ENCODE peak calls at places on chromosomes 5 and 9, in eight cellular contexts. C is heart right ventricle, A is prostate gland, I is PC-3, D is OCI-LY7, H is HepG2, L is esophagus squamous epithelium, B is ovary. R is an unnamed sample. For H3K9me3, the result is how much of the 10 kb centered on the place peaks cover.

GRCh38 chr9:79224672-79225433 is 346.9 kb upstream of the TLE4 start:
- DNase-seq in C (no peak), I (peak), D (no peak), A (no peak), B (no peak), L (no peak), H (no peak), R (no peak)

GRCh38 chr5:106047341-106047740 is 1623.4 kb downstream of the EFNA5 start:
- DNase-seq in I (peak), C (no peak), B (no peak), A (no peak), H (no peak), L (no peak), D (no peak), R (no peak)

GRCh38 chr9:18829858-18830257 is 203.2 kb downstream of the SAXO1 start:
- DNase-seq in C (no peak), B (no peak), L (no peak), H (no peak), I (no peak), D (no peak), A (no peak), R (no peak)

GRCh38 chr9:98627291-98627690 is 81.4 kb downstream of the GABBR2 start:
- DNase-seq in I (no peak), L (no peak), A (no peak), C (no peak), D (no peak), B (no peak), H (no peak), R (no peak)

GRCh38 chr5:118233601-118234000 is 754.7 kb downstream of the DTWD2 start:
- DNase-seq in L (no peak), C (no peak), I (no peak), H (no peak), B (no peak), D (no peak), A (no peak), R (no peak)

GRCh38 chr9:7533376-7534090 is 266.0 kb downstream of the DMAC1 start:
- DNase-seq in H (no peak), D (no peak), B (no peak), I (no peak), A (no peak), L (no peak), C (no peak), R (no peak)

GRCh38 chr9:86732514-86732913 is 214.8 kb downstream of the GAS1 start:
- DNase-seq in D (no peak), H (no peak), L (no peak), A (no peak), I (peak), C (no peak), B (no peak), R (no peak)

GRCh38 chr5:171891150-171891549 is 105.5 kb downstream of the SMIM23 start:
- DNase-seq in I (no peak), H (no peak), D (no peak), C (no peak), A (no peak), L (no peak), B (no peak), R (no peak)

GRCh38 chr9:89676281-89676680 is 71.5 kb downstream of the GADD45G start:
- DNase-seq in H (no peak), D (no peak), A (peak), B (no peak), I (no peak), L (no peak), C (peak), R (peak)

GRCh38 chr5:127290019-127290945 is at the start of gene MEGF10:
- DNase-seq in B (no peak), C (peak), H (peak), I (peak), L (no peak), D (no peak), A (peak), R (peak)

GRCh38 chr5:53381-54174 is 38.4 kb upstream of the PLEKHG4B start:
- DNase-seq in C (no peak), H (no peak), D (no peak), A (peak), L (no peak), B (peak), I (peak), R (peak)

GRCh38 chr5:76604838-76605237 is 18.4 kb downstream of the F2RL2 start:
- DNase-seq in B (no peak), L (no peak), C (no peak), I (peak), A (no peak), D (no peak), H (peak), R (no peak)

GRCh38 chr9:16867571-16868311 is 2.7 kb downstream of the BNC2 start:
- DNase-seq in C (no peak), A (peak), I (peak), H (peak), B (peak), D (no peak), L (no peak), R (no peak)

GRCh38 chr5:36521838-36522745 is 84.3 kb upstream of the SLC1A3 start:
- DNase-seq in H (no peak), A (no peak), D (no peak), I (no peak), B (peak), L (no peak), C (peak), R (no peak)

GRCh38 chr9:78021692-78022091 is 9.9 kb downstream of the GNAQ start:
- DNase-seq in A (peak), L (no peak), D (no peak), B (no peak), C (no peak), H (no peak), I (no peak), R (no peak)

GRCh38 chr5:81359108-81359507 is 34.8 kb downstream of the ACOT12 start:
- DNase-seq in D (no peak), C (no peak), I (no peak), B (no peak), L (no peak), H (no peak), A (no peak), R (no peak)

GRCh38 chr5:160930361-160930760 is 78.3 kb upstream of the ATP10B start:
- DNase-seq in L (no peak), H (no peak), I (no peak), C (no peak), A (no peak), B (no peak), D (no peak), R (no peak)

GRCh38 chr5:175107865-175108264 is 336.1 kb downstream of the DRD1 start:
- DNase-seq in A (peak), B (no peak), D (no peak), H (no peak), L (no peak), C (no peak), I (no peak), R (no peak)

GRCh38 chr9:96781552-96781951 is 3.7 kb upstream of the ZNF510 start:
- DNase-seq in B (no peak), L (no peak), H (no peak), I (no peak), D (no peak), C (no peak), A (no peak), R (no peak)

GRCh38 chr5:168770036-168770498 is 190.9 kb upstream of the PANK3 start:
- DNase-seq in B (no peak), D (no peak), I (no peak), C (no peak), L (no peak), H (no peak), A (no peak), R (no peak)

GRCh38 chr5:58804331-58804730 is 221.5 kb downstream of the RAB3C start:
- DNase-seq in L (no peak), I (no peak), H (no peak), B (no peak), D (no peak), A (no peak), C (no peak), R (no peak)

GRCh38 chr5:93452255-93452654 is 128.8 kb downstream of the NR2F1-AS1 start:
- DNase-seq in A (no peak), H (no peak), B (no peak), L (no peak), D (no peak), C (no peak), I (no peak), R (no peak)

GRCh38 chr9:106526805-106527204 is 336.2 kb upstream of the ZNF462 start:
- DNase-seq in A (no peak), H (no peak), B (no peak), D (no peak), C (no peak), I (no peak), L (no peak), R (no peak)

GRCh38 chr9:137583957-137584356 is 5.2 kb upstream of the DPH7 start:
- DNase-seq in D (no peak), I (no peak), H (no peak), B (no peak), C (no peak), A (no peak), L (no peak), R (no peak)

GRCh38 chr9:125513634-125514413 is 193.2 kb downstream of the MAPKAP1 start:
- DNase-seq in B (peak), H (peak), I (peak), D (no peak), C (peak), L (no peak), A (peak), R (peak)

GRCh38 chr5:180130876-180131740 is 59.5 kb upstream of the RNF130 start:
- DNase-seq in D (no peak), H (no peak), L (no peak), A (no peak), B (no peak), I (no peak), C (no peak), R (peak)

GRCh38 chr5:96236051-96236450 is 197.0 kb downstream of the PCSK1 start:
- DNase-seq in A (no peak), B (no peak), C (no peak), L (no peak), H (no peak), D (no peak), I (no peak), R (no peak)

GRCh38 chr5:103510851-103511553 is 51.6 kb downstream of the NUDT12 start:
- DNase-seq in A (no peak), B (no peak), I (peak), D (no peak), C (no peak), L (no peak), H (peak), R (no peak)

GRCh38 chr5:94017579-94017978 is 276.2 kb upstream of the POU5F2 start:
- DNase-seq in A (no peak), B (no peak), C (no peak), H (no peak), D (no peak), I (no peak), L (no peak), R (no peak)

GRCh38 chr5:63563008-63563917 is 399.0 kb downstream of the HTR1A start:
- DNase-seq in H (no peak), B (no peak), A (no peak), I (no peak), L (no peak), D (no peak), C (no peak), R (no peak)

GRCh38 chr5:137888489-137888874 is 775 bp upstream of the PKD2L2 start:
- DNase-seq in D (no peak), C (no peak), I (no peak), L (no peak), H (no peak), A (no peak), B (no peak), R (no peak)

GRCh38 chr9:78428640-78429039 is 131.7 kb downstream of the PSAT1 start:
- DNase-seq in I (no peak), A (no peak), B (no peak), H (no peak), L (no peak), D (no peak), C (no peak), R (no peak)

GRCh38 chr9:135671591-135672041 is 8.5 kb downstream of the LCN9 start:
- DNase-seq in A (no peak), L (no peak), I (no peak), D (no peak), B (no peak), H (no peak), C (no peak), R (no peak)

GRCh38 chr9:108184941-108185340 is 670.8 kb downstream of the ACTL7B start:
- DNase-seq in L (no peak), C (no peak), D (no peak), I (peak), A (peak), B (no peak), H (no peak), R (no peak)

GRCh38 chr9:133454325-133454724 is 5.5 kb upstream of the CACFD1 start:
- DNase-seq in H (no peak), A (no peak), I (no peak), C (no peak), B (no peak), D (no peak), L (no peak), R (no peak)

GRCh38 chr5:134114886-134115805 is 665 bp downstream of the TCF7 start:
- DNase-seq in C (no peak), B (peak), A (no peak), I (no peak), H (peak), D (peak), L (no peak), R (peak)

GRCh38 chr5:134116291-134116690 is 1.8 kb downstream of the TCF7 start:
- DNase-seq in H (no peak), I (no peak), A (no peak), B (no peak), C (no peak), L (no peak), D (no peak), R (no peak)

GRCh38 chr5:134115806-134116175 is 1.3 kb downstream of the TCF7 start:
- DNase-seq in I (no peak), A (no peak), C (no peak), L (no peak), D (no peak), H (no peak), B (no peak), R (peak)

GRCh38 chr5:134118212-134118611 is 3.7 kb downstream of the TCF7 start:
- DNase-seq in I (no peak), C (no peak), B (no peak), H (no peak), L (no peak), D (no peak), A (no peak), R (no peak)

DNA sequence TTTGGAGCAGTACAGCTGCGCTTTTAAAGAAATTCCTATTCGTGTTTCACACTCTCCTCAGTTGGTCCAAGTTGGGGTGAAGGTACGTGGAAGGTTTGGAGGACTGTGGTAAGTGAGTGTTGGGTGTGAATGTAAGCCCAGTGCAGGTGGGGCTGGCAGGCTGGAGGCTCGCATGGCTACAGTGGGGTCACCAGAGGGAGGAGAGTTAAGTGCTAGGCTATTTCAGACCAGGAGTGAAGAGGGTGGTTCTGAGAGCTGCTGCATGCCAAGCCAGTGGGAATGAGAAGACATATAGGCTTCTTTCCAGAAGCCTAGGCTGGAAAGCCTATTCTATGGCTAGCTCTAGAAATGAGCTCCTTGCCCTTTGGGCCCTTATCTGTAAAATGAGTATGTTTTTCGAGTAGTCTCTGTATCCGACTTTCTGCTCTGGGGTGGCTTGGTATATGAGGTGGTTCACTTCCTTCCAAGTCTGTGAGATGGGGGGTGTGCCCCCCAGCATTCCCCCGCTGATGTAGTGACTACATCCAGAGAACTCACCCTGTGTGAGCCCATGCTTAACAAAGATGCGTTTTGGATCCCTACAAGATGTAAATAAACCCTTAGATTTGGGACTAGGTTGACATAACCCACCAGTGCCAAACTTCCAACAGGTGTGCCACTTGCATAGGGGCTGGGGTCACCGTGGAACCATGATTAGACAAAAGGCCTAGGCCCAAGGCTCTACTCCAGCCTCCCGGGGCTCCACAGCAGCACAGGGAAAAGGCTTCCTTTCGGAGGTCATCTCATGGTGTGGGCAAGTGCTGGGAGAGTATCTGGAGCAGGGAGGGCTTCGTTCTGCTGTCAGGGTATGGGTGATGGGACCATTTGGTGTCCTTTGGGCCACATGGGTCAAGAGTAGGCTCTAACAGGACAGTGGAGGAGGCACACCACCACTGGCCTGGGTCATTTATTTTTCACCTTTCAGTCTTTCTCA is 2.6 kb downstream of the TCF7 start:
- DNase-seq in D (no peak), I (no peak), B (no peak), A (no peak), L (no peak), H (no peak), C (no peak), R (no peak)
- H3K27ac ChIP-seq in D (no peak), I (no peak), B (no peak), A (no peak), L (no peak), H (no peak), C (no peak), R (no peak)

GRCh38 chr5:179080724-179081123 is 20.6 kb downstream of the ZNF354C start:
- DNase-seq in C (no peak), B (no peak), A (no peak), D (no peak), I (no peak), L (no peak), H (no peak), R (no peak)
- H3K9me3 ChIP-seq in C (half or more), B (under half), A (under half), D (under half), I (under half), L (half or more), H (half or more), R (under half)

GRCh38 chr9:14654932-14655331 is 38.3 kb downstream of the ZDHHC21 start:
- DNase-seq in B (no peak), D (peak), A (no peak), H (no peak), C (no peak), L (no peak), I (no peak), R (no peak)

GRCh38 chr9:14653511-14653910 is 39.7 kb downstream of the ZDHHC21 start:
- DNase-seq in H (no peak), L (no peak), C (no peak), D (no peak), A (no peak), I (no peak), B (no peak), R (no peak)

GRCh38 chr9:14652729-14653377 is 40.4 kb downstream of the ZDHHC21 start:
- DNase-seq in A (no peak), I (peak), C (no peak), B (no peak), L (no peak), D (peak), H (peak), R (no peak)
- TF ChIP-seq CTCF in A (peak), I (peak), C (peak), B (no peak), L (peak), D (peak), H (peak), R (no peak)

DNA sequence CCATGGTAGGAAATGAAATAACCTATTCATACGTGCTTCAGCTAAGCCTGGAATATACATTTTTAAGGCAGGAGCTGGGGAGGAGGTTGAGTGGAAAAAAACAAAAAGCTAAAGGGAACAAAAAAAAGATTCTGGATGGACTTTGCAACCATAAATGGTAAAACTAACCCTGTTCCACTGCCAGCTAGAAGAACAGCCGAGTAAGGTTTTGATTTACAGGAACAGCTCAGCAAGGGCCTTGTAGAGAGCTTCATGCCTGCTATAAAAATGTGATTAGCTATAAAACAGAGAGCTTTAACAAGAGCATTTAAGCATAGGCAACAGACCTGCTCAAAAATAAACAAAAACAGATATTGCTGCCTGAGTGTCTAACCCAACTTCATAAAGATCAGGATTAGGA is 194.7 kb downstream of the FBXL7 start:
- DNase-seq in B (no peak), A (no peak), I (no peak), H (no peak), C (no peak), D (no peak), L (no peak), R (no peak)
- H3K27ac ChIP-seq in B (peak), A (peak), I (no peak), H (no peak), C (peak), D (no peak), L (no peak), R (peak)

DNA sequence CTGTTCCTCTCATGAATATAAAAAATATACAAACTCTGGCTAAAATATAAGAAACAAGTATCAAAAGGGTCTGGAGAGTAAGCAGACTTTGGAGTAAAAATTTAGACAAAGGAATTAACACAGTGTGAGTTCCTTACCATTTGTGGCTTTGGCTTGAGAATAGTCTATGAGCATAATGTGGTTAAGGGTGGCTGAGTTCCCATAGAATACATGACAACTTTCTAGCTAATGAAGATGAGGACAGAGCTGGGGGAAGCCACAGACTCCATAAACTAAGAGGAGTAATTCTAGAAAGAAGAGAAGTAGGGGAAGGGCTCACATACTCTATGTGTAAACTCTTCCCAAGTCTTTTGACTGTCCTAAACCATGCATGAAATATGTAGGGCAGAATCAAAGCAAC is 79.4 kb downstream of the CAAP1 start:
- DNase-seq in L (no peak), H (no peak), C (no peak), B (no peak), A (no peak), D (no peak), I (no peak), R (no peak)
- H3K9me3 ChIP-seq in L (under half), H (under half), C (under half), B (under half), A (under half), D (under half), I (under half), R (under half)

GRCh38 chr9:75120661-75121060 is 32.3 kb downstream of the OSTF1 start:
- DNase-seq in I (no peak), L (no peak), A (no peak), B (no peak), C (no peak), H (no peak), D (no peak), R (no peak)
- TF ChIP-seq CTCF in I (no peak), L (no peak), A (no peak), B (no peak), C (no peak), H (no peak), D (no peak), R (no peak)

GRCh38 chr5:62178258-62178657 is 127.7 kb upstream of the KIF2A start:
- DNase-seq in C (no peak), I (no peak), D (no peak), L (no peak), H (no peak), A (no peak), B (no peak), R (no peak)

GRCh38 chr5:62182802-62183201 is 123.2 kb upstream of the KIF2A start:
- DNase-seq in C (no peak), L (no peak), D (no peak), B (no peak), A (no peak), I (no peak), H (no peak), R (no peak)

GRCh38 chr5:62184444-62184843 is 121.6 kb upstream of the KIF2A start:
- DNase-seq in D (no peak), C (no peak), A (no peak), H (no peak), I (no peak), L (no peak), B (no peak), R (no peak)

GRCh38 chr5:62183727-62184126 is 122.3 kb upstream of the KIF2A start:
- DNase-seq in L (no peak), I (no peak), A (no peak), H (no peak), B (no peak), D (no peak), C (no peak), R (no peak)
- H3K27ac ChIP-seq in L (no peak), I (no peak), A (no peak), H (no peak), B (no peak), D (no peak), C (no peak), R (no peak)

GRCh38 chr5:141343953-141344463 is 379 bp downstream of the PCDHGA3 start:
- DNase-seq in L (no peak), C (no peak), H (no peak), I (no peak), A (no peak), D (no peak), B (no peak), R (no peak)

GRCh38 chr5:141343242-141343952 is at the start of gene PCDHGA3:
- DNase-seq in A (no peak), B (no peak), L (no peak), H (no peak), C (peak), D (peak), I (no peak), R (peak)

GRCh38 chr5:141342773-141343172 is 856 bp upstream of the PCDHGA3 start:
- DNase-seq in A (no peak), H (no peak), L (no peak), I (no peak), D (no peak), C (no peak), B (no peak), R (no peak)

GRCh38 chr5:141338538-141339306 is at the start of gene PCDHGA2:
- DNase-seq in A (no peak), H (peak), B (no peak), C (peak), L (no peak), D (peak), I (peak), R (no peak)
- H3K9me3 ChIP-seq in A (under half), H (under half), B (under half), C (half or more), L (under half), D (under half), I (under half), R (under half)